ENCODE peak calls at places on chromosomes 3 and 15, in eight cellular contexts. B is HFF-Myc, S is PC-3, R is kidney, X is pancreas, M is left lung, V is GM23248, A is osteoblast. L is an unnamed sample.

GRCh38 chr3:152071315-152071714 is 197.4 kb upstream of the MBNL1 start:
- DNase-seq in B (no peak), S (no peak), R (no peak), X (no peak), M (no peak), V (no peak), A (peak), L (no peak)

GRCh38 chr15:31483053-31483923 is 156.7 kb downstream of the KLF13 start:
- DNase-seq in B (no peak), S (no peak), R (peak), X (no peak), M (no peak), V (peak), A (no peak), L (no peak)

GRCh38 chr15:55694652-55695150 is 48.3 kb downstream of the PRTG start:
- DNase-seq in B (peak), S (peak), R (no peak), X (no peak), M (no peak), V (no peak), A (no peak), L (no peak)

GRCh38 chr3:143361589-143361988 is 242.0 kb downstream of the CHST2 start:
- DNase-seq in B (no peak), S (no peak), R (no peak), X (no peak), M (no peak), V (no peak), A (no peak), L (no peak)

GRCh38 chr15:39700301-39700700 is 82.3 kb downstream of the FSIP1 start:
- DNase-seq in B (no peak), S (no peak), R (no peak), X (no peak), M (no peak), V (no peak), A (no peak), L (no peak)

GRCh38 chr15:77107068-77107467 is 36.2 kb upstream of the TSPAN3 start:
- DNase-seq in B (no peak), S (no peak), R (no peak), X (no peak), M (no peak), V (no peak), A (peak), L (no peak)

GRCh38 chr3:56952846-56953245 is 107.6 kb upstream of the SPATA12 start:
- DNase-seq in B (no peak), S (no peak), R (no peak), X (no peak), M (no peak), V (no peak), A (no peak), L (no peak)

GRCh38 chr3:59386165-59386564 is 336.3 kb upstream of the CFAP20DC start:
- DNase-seq in B (no peak), S (no peak), R (no peak), X (no peak), M (no peak), V (peak), A (peak), L (no peak)

GRCh38 chr3:169945313-169945712 is 21.3 kb upstream of the SEC62 start:
- DNase-seq in B (no peak), S (no peak), R (no peak), X (no peak), M (no peak), V (peak), A (peak), L (no peak)

DNA sequence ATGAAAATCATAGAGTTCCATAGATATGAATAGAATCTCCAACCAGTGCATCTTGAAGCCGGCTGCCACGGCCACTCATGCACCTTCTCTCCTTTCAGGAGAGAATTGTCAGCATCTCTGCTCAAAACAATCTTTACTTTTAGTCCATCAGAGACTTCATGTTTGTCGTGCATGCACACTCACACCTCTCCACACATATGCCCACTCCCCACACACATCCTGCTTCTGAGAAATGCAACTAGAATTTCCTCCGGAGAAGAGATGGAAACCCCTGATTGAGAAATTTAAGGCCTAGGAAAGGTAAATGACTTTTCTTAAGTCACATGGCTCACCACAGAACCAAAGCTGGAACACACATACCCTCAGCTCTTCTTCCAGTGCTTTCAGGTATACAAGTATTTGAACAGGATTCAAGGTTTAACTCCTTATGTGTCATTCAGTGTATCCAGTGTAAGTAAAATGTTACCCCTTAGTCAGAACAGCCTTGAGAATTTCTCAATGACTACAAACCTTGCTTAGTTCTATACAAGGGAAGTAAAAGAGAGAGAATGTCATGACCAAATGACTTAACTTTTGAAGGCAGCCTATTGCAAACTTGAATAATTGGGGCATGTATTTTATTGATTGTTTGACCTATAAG is 69.1 kb upstream of the TSEN2 start:
- DNase-seq in B (no peak), S (no peak), R (no peak), X (no peak), M (no peak), V (no peak), A (no peak), L (no peak)
- H3K4me3 ChIP-seq in B (no peak), S (no peak), R (no peak), X (no peak), M (no peak), V (no peak), A (no peak), L (no peak)

DNA sequence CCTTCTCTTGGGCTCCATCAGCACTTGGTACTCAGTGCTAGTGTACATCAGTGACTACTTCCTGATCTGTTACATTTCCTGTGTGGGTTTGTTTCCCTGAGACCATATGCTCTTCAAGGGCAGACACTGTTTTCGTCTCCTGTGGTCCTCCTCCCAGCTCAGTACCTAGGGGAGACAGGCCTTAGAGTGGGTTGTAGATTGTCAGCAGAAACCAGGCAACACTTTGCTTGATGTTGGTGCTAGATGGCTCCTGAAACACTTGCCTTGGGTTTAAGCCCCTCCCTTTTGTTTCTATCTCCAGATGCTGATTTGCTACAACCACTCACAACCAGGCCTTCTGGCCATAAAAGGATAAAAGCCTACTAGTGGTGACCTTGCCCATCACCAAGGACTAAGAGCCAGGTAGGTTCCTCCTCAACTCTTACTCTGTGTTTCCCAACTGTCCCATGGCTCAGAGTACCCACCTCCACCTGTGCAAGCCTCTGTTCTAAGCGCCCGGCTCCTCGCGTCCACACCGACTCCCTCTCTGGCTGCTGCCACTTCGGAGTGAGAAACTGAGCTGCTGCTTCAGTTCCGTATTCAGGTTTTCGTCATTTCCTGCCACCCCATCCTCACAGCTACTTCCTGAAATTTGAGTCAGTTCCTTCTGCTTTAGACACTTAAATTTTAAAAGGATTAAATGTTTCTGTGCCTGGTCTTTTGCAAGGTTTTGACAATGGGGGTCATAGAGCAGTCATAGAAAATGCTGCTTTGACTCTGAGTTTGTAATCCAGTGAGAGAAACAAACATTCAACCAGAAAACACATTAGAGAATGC is at the start of gene HCLS1:
- DNase-seq in B (no peak), S (no peak), R (peak), X (no peak), M (peak), V (peak), A (no peak), L (no peak)
- H3K4me3 ChIP-seq in B (peak), S (no peak), R (peak), X (no peak), M (peak), V (peak), A (peak), L (peak)

GRCh38 chr15:89378699-89379422 is 44.2 kb upstream of the POLG start:
- DNase-seq in B (no peak), S (no peak), R (no peak), X (no peak), M (peak), V (no peak), A (no peak), L (no peak)
- H3K4me3 ChIP-seq in B (no peak), S (no peak), R (no peak), X (peak), M (no peak), V (peak), A (no peak), L (no peak)

GRCh38 chr3:62722344-62722743 is 152.9 kb downstream of the CADPS start:
- DNase-seq in B (no peak), S (no peak), R (no peak), X (no peak), M (no peak), V (no peak), A (no peak), L (no peak)

GRCh38 chr3:62727576-62727975 is 147.6 kb downstream of the CADPS start:
- DNase-seq in B (no peak), S (no peak), R (no peak), X (no peak), M (no peak), V (peak), A (no peak), L (no peak)

GRCh38 chr3:62724503-62724902 is 150.7 kb downstream of the CADPS start:
- DNase-seq in B (no peak), S (no peak), R (no peak), X (no peak), M (no peak), V (no peak), A (no peak), L (no peak)

GRCh38 chr3:62723636-62724217 is 151.5 kb downstream of the CADPS start:
- DNase-seq in B (no peak), S (no peak), R (no peak), X (no peak), M (no peak), V (no peak), A (peak), L (no peak)

DNA sequence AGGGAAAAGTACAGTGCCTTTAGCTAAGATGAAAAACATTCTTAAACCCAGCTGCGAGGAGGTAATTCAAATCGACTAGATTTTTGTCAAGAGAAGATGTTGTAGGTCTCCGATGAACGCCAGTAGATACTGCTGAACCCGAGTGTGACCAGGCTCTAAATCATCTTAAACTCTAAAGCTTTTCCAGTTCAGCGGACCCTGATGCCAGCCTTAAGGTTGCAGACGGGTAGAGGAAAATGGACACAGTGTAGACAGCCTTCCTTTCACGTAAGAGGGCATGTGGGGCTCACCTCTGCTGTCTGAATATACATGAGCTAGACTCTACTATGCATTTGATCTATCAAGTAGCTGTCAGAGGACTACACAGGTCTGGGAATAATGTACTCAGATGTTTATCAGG is 152.0 kb downstream of the CADPS start:
- DNase-seq in B (no peak), S (no peak), R (no peak), X (no peak), M (no peak), V (no peak), A (no peak), L (no peak)
- H3K4me3 ChIP-seq in B (no peak), S (no peak), R (no peak), X (no peak), M (no peak), V (no peak), A (no peak), L (no peak)

DNA sequence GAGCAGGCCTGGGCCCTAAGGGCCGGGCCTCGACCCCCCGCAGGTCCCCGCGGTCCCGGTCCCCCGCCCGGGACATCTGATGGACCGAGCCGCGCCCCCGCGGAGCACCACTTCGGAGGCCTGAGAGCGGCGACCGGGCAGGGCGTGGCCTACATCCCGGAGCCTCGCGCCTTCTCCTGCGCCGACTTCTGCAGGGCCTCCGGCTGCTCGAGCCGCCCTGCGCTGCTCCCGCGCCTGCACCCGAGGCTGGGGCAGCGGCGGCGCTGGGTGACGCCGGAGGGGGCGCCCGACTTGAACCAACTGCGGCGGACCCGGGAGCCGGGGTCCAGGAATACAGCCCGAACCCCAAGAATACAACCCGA is 14.9 kb upstream of the GP9 start:
- DNase-seq in B (no peak), S (no peak), R (no peak), X (no peak), M (no peak), V (peak), A (peak), L (no peak)
- H3K4me3 ChIP-seq in B (peak), S (no peak), R (no peak), X (no peak), M (peak), V (peak), A (no peak), L (no peak)

DNA sequence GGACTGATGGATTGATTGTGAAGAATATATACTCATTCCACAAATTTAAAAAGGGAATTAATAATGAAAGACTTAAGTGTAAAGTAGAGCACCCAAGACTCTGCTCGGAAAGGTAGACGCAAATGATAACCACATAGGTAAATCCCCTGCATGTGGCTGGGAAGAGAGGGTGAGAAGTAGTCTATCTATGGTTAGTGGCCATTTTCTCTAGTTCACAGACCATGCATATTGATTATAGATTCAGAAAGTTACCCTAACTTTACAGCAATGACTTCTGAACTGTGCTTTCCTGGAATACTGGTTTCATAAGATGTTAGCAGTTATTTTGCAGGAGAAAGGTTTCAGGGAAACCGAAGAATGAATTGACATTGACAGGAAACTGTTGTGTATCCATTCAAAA is 51.7 kb downstream of the CASR start:
- DNase-seq in B (no peak), S (no peak), R (no peak), X (no peak), M (no peak), V (no peak), A (no peak), L (no peak)
- H3K4me3 ChIP-seq in B (no peak), S (no peak), R (no peak), X (no peak), M (no peak), V (no peak), A (no peak), L (no peak)

GRCh38 chr3:124887996-124888298 is 782 bp upstream of the ITGB5 start:
- DNase-seq in B (no peak), S (no peak), R (no peak), X (no peak), M (no peak), V (no peak), A (no peak), L (no peak)
- H3K4me3 ChIP-seq in B (peak), S (peak), R (no peak), X (no peak), M (peak), V (peak), A (no peak), L (no peak)

DNA sequence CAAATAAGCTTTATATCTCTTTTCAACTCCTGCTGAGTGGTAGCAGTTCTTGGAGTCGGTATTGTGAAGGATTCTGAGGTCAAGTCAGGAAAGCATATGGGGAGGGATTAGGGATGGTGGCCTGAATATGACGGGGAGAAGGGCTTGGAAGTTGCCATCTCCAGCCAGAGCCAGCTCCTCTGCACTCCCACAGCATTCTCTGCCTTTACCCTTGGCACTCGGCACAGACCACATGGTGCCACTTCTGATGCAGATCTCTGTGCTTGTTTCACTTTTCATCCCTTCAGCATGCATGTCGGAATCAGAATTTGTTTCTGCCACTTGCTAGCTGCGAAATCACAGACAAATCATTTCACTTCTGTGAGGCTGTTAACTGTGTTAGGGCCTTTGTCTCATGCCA is 52.5 kb downstream of the RAB11A start:
- DNase-seq in B (no peak), S (no peak), R (no peak), X (no peak), M (no peak), V (no peak), A (no peak), L (no peak)
- H3K4me3 ChIP-seq in B (no peak), S (no peak), R (no peak), X (no peak), M (no peak), V (no peak), A (no peak), L (no peak)

L was measured in AG04449.